ENCODE peak calls at places on chromosomes 2 and 18, in six cellular contexts. I is Calu3, R is coronary artery, K is pancreas, L is nephron progenitor cell, P is stomach. S is an unnamed sample.

GRCh38 chr2:19875280-19875679 is 26.5 kb downstream of the TTC32 start:
- DNase-seq in L (no peak), K (no peak), I (no peak), P (no peak), R (no peak), S (no peak)

GRCh38 chr2:188024811-188025210 is 266.9 kb upstream of the GULP1 start:
- DNase-seq in I (no peak), P (no peak), K (no peak), L (no peak), R (no peak), S (no peak)

GRCh38 chr2:201358684-201359083 is 1.5 kb upstream of the FLACC1 start:
- DNase-seq in K (no peak), P (no peak), R (no peak), I (peak), L (no peak), S (no peak)

GRCh38 chr18:5618037-5618688 is 74.4 kb upstream of the EPB41L3 start:
- DNase-seq in P (no peak), L (no peak), K (no peak), I (no peak), R (no peak), S (no peak)

GRCh38 chr18:51275712-51276473 is 78.4 kb upstream of the MEX3C start:
- DNase-seq in R (no peak), P (peak), K (no peak), I (peak), L (no peak), S (no peak)

GRCh38 chr2:74877376-74877775 is 43.4 kb downstream of the HK2 start:
- DNase-seq in L (no peak), P (no peak), K (no peak), I (no peak), R (no peak), S (no peak)

GRCh38 chr2:11393711-11394236 is 49.3 kb upstream of the ROCK2 start:
- DNase-seq in K (no peak), P (no peak), L (no peak), I (no peak), R (no peak), S (no peak)

GRCh38 chr18:65547046-65547445 is 203.8 kb upstream of the CDH7 start:
- DNase-seq in K (no peak), I (no peak), R (no peak), P (no peak), L (no peak), S (no peak)

GRCh38 chr2:36197192-36197591 is 158.4 kb upstream of the CRIM1 start:
- DNase-seq in L (no peak), K (no peak), R (no peak), I (no peak), P (no peak), S (no peak)

GRCh38 chr2:98510322-98510662 is 65.6 kb downstream of the INPP4A start:
- DNase-seq in P (no peak), R (no peak), I (no peak), L (no peak), K (no peak), S (no peak)

GRCh38 chr2:98507461-98507860 is 62.8 kb downstream of the INPP4A start:
- DNase-seq in R (no peak), P (no peak), I (no peak), L (no peak), K (no peak), S (no peak)

GRCh38 chr2:98507940-98508689 is 63.5 kb downstream of the INPP4A start:
- DNase-seq in P (no peak), L (no peak), K (no peak), R (no peak), I (no peak), S (no peak)

GRCh38 chr2:98509542-98510321 is 65.1 kb downstream of the INPP4A start:
- DNase-seq in R (no peak), P (no peak), K (no peak), I (no peak), L (no peak), S (no peak)

DNA sequence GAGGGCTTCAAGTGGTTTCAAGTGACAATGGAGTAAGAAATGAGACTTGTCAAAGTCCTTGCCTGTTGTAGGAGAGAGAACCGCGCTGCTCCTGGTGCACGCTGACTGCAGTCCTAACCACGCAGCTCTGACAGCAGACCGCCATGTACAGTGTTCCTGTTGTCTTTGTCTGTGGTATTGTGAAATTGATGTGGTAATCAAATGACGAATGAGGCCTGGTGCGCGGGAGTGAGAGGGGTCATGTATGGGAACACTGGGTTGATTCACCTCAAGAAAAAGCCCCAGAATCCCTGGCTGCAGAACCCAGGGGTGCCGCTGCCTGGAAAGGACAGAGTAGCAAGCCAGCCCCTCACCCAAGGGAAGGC is 64.0 kb downstream of the INPP4A start:
- DNase-seq in L (no peak), K (no peak), I (no peak), P (peak), R (no peak), S (peak)
- TF ChIP-seq CTCF in L (no peak), K (no peak), I (no peak), P (no peak), R (no peak), S (no peak)

GRCh38 chr2:10162586-10163497 is 40.3 kb downstream of the RRM2 start:
- DNase-seq in I (peak), K (no peak), P (no peak), L (peak), R (no peak), S (no peak)
- TF ChIP-seq CTCF in I (no peak), K (no peak), P (no peak), L (peak), R (no peak), S (no peak)

DNA sequence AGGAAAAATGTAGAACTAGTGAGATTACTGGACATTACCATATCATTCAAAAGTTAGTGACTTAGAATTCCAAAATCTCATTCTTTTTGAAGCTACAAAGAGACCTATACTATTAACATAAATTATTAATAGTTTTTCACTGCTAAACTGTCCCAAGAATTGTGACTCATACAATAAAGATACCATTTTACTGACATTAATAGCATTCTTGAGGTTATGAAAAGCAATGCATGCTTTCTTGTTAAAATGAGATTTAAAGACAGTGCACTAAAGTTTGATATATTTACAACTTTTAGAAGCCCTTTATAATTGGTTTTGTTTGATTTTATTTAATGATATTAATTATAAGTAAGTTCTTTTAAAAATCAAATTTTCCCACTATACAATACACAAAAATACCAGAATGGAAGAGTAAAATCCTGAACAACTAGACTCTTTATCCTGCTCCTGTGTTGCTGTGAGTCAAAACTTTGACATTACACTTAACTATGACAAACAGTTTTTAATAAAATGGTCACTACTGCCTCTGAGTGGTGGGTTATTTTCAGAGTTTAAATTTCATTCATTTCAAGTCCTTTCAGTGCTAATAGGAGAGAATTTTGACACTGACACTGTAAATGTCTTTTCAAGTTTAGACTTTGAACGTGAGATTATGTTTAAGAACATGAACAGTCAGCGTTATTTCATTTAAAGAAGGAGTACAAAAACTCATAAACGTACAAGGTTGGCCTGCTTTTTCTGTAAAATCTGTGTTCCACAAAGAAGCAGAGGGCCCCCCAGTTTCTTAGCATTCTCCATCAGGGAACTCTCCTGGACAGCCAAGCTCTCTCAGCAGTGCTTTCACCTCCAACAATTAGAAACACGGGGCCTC is 54.5 kb downstream of the FAM124B start:
- DNase-seq in P (no peak), I (no peak), R (no peak), L (no peak), K (no peak), S (no peak)
- TF ChIP-seq CTCF in P (no peak), I (no peak), R (no peak), L (no peak), K (no peak), S (no peak)

GRCh38 chr2:236353594-236353942 is 89.4 kb upstream of the ASB18 start:
- DNase-seq in I (no peak), K (no peak), R (no peak), P (no peak), L (no peak), S (no peak)

GRCh38 chr2:236355911-236356310 is 91.7 kb upstream of the ASB18 start:
- DNase-seq in L (no peak), R (no peak), P (no peak), I (no peak), K (no peak), S (no peak)

GRCh38 chr2:236352761-236353593 is 88.8 kb upstream of the ASB18 start:
- DNase-seq in R (no peak), P (peak), L (no peak), K (no peak), I (peak), S (no peak)

GRCh38 chr2:236354056-236354940 is 90.1 kb upstream of the ASB18 start:
- DNase-seq in L (no peak), I (no peak), R (no peak), K (no peak), P (no peak), S (no peak)

DNA sequence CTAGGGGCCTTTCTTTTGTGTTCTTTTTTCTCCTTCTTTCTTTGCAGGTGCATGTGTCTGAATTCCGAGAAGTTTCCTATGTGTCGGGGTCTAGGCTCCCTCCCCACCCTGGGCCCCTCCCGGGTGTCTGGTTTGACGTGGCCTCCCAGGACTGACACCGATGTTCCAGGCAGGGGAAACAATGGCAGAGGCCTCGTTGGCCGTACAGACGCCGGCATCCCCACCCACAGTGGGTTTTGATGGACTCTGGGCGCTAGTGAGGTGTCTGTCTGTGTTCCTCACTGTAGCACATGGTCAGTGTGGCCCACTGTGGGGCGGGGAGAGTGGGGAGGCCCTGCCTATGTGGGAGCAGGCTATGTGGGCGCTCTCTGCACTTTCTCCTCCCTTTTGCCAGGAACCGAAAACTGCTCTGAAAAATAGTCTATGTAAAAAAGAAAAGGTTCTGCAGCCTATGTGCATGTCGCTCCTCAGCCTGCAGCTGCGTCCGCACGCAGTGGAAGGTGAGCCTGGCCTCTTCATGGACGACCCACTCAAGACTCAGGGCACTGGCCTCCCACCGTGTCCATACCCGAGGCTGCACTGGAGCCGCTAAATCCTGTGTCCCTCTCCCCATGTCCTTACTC is 90.9 kb upstream of the ASB18 start:
- DNase-seq in L (no peak), R (no peak), K (no peak), I (no peak), P (no peak), S (no peak)
- TF ChIP-seq CTCF in L (no peak), R (no peak), K (no peak), I (no peak), P (no peak), S (no peak)

DNA sequence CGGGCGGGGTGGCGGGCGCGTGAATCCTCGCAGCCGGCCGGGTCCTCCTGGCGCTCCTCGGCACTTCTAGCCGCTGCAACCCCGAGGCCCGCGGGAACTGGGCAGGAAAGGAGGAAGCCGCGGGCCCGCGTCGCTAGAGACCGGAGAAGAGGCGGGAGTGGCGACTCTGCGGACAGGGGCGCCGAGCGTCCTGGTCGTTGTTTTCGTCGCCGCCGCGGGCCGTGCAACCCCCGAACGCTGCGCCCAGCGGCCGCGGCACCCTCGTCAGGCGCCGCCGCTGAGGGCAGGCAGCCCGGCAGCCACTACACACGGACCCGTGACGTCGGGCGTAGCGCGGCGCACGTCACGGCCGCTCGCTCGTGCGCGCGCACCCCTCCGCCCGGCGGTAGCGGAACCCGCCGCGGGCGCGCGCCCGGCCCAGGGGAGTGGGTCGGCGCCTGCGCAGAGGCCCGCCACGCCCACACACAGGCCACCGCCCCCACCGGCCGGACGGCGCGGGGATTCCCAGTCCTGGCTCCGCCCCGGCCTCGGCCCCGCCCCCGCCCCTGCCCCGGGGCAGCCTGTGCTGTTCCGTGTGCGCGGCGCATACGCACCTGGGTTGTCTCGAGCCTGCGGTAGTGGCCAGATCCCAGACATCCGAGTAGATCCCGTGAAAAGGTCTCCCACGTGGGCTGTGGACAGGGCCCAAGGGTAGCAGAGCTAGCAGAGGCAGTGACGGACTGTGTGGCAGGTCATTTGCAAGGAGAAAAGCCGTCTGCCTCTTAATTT is at the start of gene MAP3K2:
- DNase-seq in P (peak), K (peak), R (peak), I (peak), L (peak), S (peak)
- TF ChIP-seq CTCF in P (no peak), K (no peak), R (no peak), I (no peak), L (no peak), S (no peak)

DNA sequence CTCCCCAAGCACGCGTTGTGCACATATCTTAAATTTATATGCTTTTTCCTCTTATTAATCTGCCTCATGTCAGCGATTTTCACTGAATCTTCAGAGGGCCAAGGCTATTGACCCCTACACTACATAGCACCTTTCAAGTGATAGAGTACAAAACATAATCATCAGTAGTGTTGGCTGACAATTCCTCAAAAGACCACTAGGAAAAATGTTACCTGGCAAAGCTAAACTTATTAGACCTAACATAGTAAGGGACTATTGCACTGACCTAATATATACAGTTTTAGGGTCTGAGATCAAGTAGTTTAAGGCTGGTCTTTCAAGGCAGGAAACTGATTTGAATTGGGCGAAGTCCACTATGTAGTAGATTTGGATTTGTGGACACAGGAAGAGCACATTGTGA is 244.2 kb upstream of the ZC3H15 start:
- DNase-seq in L (no peak), P (no peak), I (no peak), R (no peak), K (no peak), S (no peak)
- TF ChIP-seq CTCF in L (no peak), P (no peak), I (no peak), R (no peak), K (no peak), S (no peak)

GRCh38 chr2:197599285-197599965 is 76.0 kb downstream of the RFTN2 start:
- DNase-seq in P (no peak), L (no peak), K (no peak), I (peak), R (no peak), S (no peak)
- TF ChIP-seq CTCF in P (peak), L (no peak), K (no peak), I (peak), R (no peak), S (no peak)

GRCh38 chr2:149598014-149598395 is 10.4 kb upstream of the MMADHC start:
- DNase-seq in I (no peak), R (no peak), K (no peak), L (no peak), P (no peak), S (no peak)

GRCh38 chr2:149596471-149596870 is 8.9 kb upstream of the MMADHC start:
- DNase-seq in I (no peak), P (no peak), R (no peak), K (no peak), L (no peak), S (no peak)

GRCh38 chr2:149594411-149594810 is 6.8 kb upstream of the MMADHC start:
- DNase-seq in R (no peak), L (no peak), I (no peak), K (no peak), P (no peak), S (no peak)

GRCh38 chr2:149597050-149598013 is 9.8 kb upstream of the MMADHC start:
- DNase-seq in L (peak), I (peak), P (peak), K (no peak), R (no peak), S (peak)

GRCh38 chr2:149595069-149595963 is 7.7 kb upstream of the MMADHC start:
- DNase-seq in P (no peak), K (no peak), L (no peak), I (no peak), R (no peak), S (no peak)
- TF ChIP-seq CTCF in P (no peak), K (no peak), L (peak), I (no peak), R (no peak), S (no peak)

DNA sequence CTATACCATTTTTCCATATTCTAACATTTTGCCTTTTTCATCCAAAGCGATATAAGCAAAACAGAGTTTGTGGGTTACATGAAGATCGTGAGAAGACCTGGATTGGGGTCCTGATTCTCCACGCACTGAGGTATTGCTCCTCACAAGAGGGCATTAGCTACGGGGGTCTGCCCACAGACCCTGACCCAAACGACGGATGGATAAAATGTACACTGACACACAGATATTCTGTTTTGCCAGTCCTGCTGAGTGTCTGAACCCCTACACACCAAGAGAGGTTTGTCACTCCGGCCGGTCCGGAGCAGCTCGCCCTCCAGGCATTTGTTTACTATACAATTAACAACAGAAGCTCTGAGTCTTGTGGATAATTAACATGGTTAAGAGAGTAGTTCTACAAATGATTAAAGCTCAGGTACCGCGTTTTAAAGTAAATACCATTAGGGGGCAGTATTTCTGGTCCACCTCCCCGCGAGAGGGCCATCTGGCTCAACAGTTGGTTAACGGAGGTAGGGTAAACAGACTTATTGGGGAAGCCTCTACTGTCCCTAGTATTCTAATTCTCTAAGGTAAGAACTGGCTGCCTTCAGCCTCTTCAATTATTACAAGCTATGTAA is 28.4 kb downstream of the SCYGR8 start:
- DNase-seq in R (no peak), L (no peak), I (peak), K (no peak), P (no peak), S (no peak)
- TF ChIP-seq CTCF in R (no peak), L (no peak), I (peak), K (no peak), P (no peak), S (no peak)

DNA sequence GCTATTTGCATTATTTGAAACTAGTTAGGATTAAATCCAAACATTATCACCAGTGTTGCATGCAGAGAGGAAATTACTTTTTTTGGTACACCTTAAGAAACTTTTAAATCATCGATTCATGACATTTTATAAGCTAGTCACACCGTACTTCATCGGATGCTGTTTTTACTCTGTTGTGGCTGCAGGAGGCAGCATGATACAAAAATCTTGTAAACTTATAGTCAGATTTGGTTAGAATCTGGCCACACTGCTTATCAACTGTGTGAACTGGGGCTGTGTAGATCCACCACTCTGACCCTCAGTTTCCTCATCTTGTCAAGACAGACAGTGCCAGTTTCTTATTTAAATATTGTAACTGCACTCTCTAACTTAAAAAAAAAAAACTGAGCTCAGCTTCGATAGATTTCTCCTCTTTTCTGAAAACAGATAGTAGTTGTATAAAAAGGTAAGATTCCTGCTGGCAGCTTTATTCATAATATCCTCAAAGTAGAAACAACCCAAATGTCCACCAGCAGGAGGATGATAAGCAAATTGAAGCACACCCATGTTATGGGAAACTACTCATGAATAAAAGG is 77.8 kb downstream of the RAPGEF4 start:
- DNase-seq in R (no peak), L (no peak), P (no peak), K (no peak), I (no peak), S (no peak)
- TF ChIP-seq CTCF in R (peak), L (peak), P (no peak), K (peak), I (peak), S (no peak)